ENCODE peak calls at places on chromosomes 6 and 20, in six cellular contexts. D is body of pancreas, R is H1, A is tibial nerve, N is breast epithelium, B is stomach. C is an unnamed sample. For H3K4me1, the result is how much of the 10 kb centered on the place peaks cover.

GRCh38 chr6:27775796-27776184 is 136.4 kb downstream of the OR2B2 start:
- DNase-seq in R (no peak), B (no peak), A (no peak), N (no peak), D (no peak), C (no peak)

GRCh38 chr20:47118201-47118600 is 223.6 kb downstream of the EYA2 start:
- DNase-seq in A (no peak), R (no peak), D (no peak), B (no peak), N (no peak), C (no peak)

GRCh38 chr20:9977629-9978028 is 57.2 kb upstream of the ANKEF1 start:
- DNase-seq in D (no peak), R (no peak), B (no peak), A (no peak), N (no peak), C (no peak)

GRCh38 chr6:111837641-111838500 is 35.4 kb downstream of the FYN start:
- DNase-seq in R (no peak), A (no peak), N (no peak), D (no peak), B (no peak), C (no peak)

GRCh38 chr6:52588087-52588709 is 11.3 kb upstream of the TRAM2 start:
- DNase-seq in R (no peak), B (no peak), N (no peak), D (no peak), A (no peak), C (no peak)

GRCh38 chr6:161303628-161304340 is 29.9 kb upstream of the AGPAT4 start:
- DNase-seq in D (no peak), R (no peak), B (no peak), A (no peak), N (no peak), C (no peak)

GRCh38 chr6:117156701-117157100 is 108.7 kb upstream of the VGLL2 start:
- DNase-seq in R (no peak), A (no peak), B (no peak), D (no peak), N (no peak), C (no peak)

GRCh38 chr6:41735427-41736206 is at the start of gene TFEB:
- DNase-seq in R (peak), N (peak), B (peak), A (peak), D (peak), C (peak)

GRCh38 chr20:64146301-64146935 is 17.8 kb upstream of the MYT1 start:
- DNase-seq in N (no peak), R (peak), D (no peak), B (no peak), A (no peak), C (no peak)

GRCh38 chr20:43331911-43332310 is 125.8 kb upstream of the SRSF6 start:
- DNase-seq in A (no peak), N (no peak), D (peak), R (no peak), B (no peak), C (no peak)

GRCh38 chr20:47784256-47784598 is 1.1 kb downstream of the SULF2 start:
- DNase-seq in A (no peak), D (no peak), R (no peak), B (no peak), N (no peak), C (no peak)

GRCh38 chr6:132133734-132134490 is 182.7 kb upstream of the CCN2 start:
- DNase-seq in A (peak), N (no peak), B (no peak), D (peak), R (no peak), C (no peak)

GRCh38 chr6:22142931-22143330 is 153.9 kb downstream of the PRL start:
- DNase-seq in A (no peak), R (no peak), B (no peak), D (no peak), N (no peak), C (no peak)

GRCh38 chr6:35013701-35014100 is 124.6 kb downstream of the ANKS1A start:
- DNase-seq in N (no peak), D (no peak), B (no peak), A (no peak), R (no peak), C (no peak)

DNA sequence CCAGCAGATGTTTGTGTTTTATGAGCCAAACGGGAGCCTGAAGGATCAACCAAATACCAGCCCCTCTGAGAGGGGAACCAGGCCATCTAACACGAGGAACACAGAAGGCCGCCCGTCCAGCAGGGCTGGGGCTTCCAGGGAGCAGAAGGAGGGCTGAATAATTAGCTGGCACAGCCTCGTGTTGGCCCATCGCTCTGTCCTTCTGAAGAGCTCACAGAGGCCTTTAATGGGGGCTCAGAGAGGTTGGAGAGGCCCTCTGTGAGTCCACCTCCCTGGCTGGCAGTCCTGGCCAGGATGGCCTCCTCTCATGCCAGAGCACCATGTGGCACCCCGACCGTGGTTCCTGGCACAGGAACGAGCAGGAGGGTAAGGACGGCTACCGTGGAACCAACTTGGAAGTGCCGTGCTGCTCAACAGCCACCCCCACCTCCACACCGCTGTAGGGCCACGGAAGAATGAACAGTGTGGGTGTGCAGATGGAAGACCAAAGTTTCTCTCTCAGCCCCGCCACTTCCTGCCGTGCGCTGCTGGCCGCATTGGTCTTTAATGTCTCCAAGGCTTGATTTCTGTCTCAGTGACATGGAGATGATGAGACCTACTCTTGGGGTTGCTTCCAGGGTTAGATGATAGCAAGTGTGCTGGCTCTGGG is 155.2 kb downstream of the SCML4 start:
- DNase-seq in B (no peak), R (no peak), D (no peak), N (no peak), A (no peak), C (no peak)
- TF ChIP-seq POLR2A in B (no peak), R (no peak), D (no peak), N (no peak), A (no peak), C (no peak)

GRCh38 chr6:17883665-17884500 is 103.6 kb downstream of the KIF13A start:
- DNase-seq in N (no peak), D (no peak), B (no peak), A (no peak), R (no peak), C (no peak)
- H3K4me3 ChIP-seq in N (no peak), D (no peak), B (no peak), A (no peak), R (no peak), C (no peak)

DNA sequence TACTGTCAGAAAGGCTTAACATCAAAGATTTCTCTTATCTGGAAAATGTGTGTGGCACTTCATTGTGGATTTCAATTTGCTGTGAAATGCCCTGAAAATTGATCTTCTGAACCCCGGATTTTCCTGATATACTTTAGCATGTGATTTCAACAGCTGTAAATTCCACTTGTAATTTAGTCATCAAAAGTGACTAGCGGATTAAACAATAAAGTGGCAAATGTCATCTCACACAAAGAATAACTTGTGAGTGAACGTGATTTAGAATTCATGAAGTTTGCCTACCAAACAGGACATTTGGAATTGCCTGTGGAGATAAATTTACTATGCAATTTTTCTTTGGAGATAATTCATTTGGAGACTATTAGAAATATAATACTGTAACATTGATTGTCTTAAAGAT is 601.6 kb downstream of the COL12A1 start:
- DNase-seq in A (no peak), N (no peak), R (no peak), B (no peak), D (no peak), C (no peak)
- H3K4me1 ChIP-seq in A (under half), N (under half), R (under half), B (under half), D (under half), C (under half)

GRCh38 chr6:37643851-37644672 is 53.6 kb downstream of the MDGA1 start:
- DNase-seq in A (no peak), B (no peak), N (no peak), D (no peak), R (no peak), C (no peak)
- TF ChIP-seq POLR2A in A (no peak), B (no peak), N (no peak), D (no peak), R (no peak), C (no peak)

GRCh38 chr6:28810655-28811053 is 113.1 kb downstream of the TRIM27 start:
- DNase-seq in N (no peak), D (no peak), A (no peak), R (no peak), B (no peak), C (no peak)
- H3K4me3 ChIP-seq in N (no peak), D (no peak), A (no peak), R (peak), B (no peak), C (no peak)

DNA sequence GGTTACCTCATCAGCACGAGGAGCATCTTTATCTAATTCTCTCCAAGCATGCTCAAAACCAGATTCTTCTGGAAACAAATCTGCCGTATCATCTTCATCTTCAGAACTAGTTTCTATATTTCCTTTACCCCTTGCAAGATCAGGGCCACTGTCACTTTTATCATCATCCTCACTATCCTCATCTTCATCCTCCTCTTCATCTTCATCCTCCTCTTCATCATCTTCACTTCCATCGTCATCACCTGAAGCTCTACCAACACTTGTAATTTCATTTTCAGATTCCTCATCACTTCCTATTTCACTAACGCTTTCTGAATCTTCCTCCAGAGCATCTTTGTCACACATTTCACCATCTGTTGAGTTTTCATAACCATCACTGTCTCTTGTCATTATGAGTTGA is 8.9 kb downstream of the ESF1 start:
- DNase-seq in A (no peak), B (no peak), R (no peak), N (no peak), D (no peak), C (no peak)
- H3K4me1 ChIP-seq in A (under half), B (under half), R (under half), N (under half), D (under half), C (under half)

GRCh38 chr6:31776961-31777666 is at the start of gene VWA7:
- DNase-seq in R (peak), D (peak), A (no peak), B (peak), N (peak), C (peak)
- TF ChIP-seq POLR2A in R (no peak), D (peak), A (no peak), B (peak), N (no peak), C (no peak)

GRCh38 chr6:155141002-155141401 is 122.8 kb upstream of the CLDN20 start:
- DNase-seq in A (no peak), D (no peak), R (no peak), B (no peak), N (no peak), C (no peak)

GRCh38 chr6:155142163-155142901 is 121.5 kb upstream of the CLDN20 start:
- DNase-seq in B (no peak), R (no peak), N (no peak), D (no peak), A (no peak), C (no peak)

GRCh38 chr6:155143610-155144106 is 120.2 kb upstream of the CLDN20 start:
- DNase-seq in A (no peak), N (no peak), B (no peak), R (no peak), D (no peak), C (no peak)

GRCh38 chr6:155141512-155141911 is 122.3 kb upstream of the CLDN20 start:
- DNase-seq in R (no peak), B (no peak), N (no peak), D (no peak), A (no peak), C (no peak)

GRCh38 chr6:155142902-155143609 is 120.8 kb upstream of the CLDN20 start:
- DNase-seq in N (no peak), R (no peak), D (no peak), B (no peak), A (no peak), C (no peak)
- H3K4me3 ChIP-seq in N (peak), R (peak), D (no peak), B (peak), A (peak), C (peak)